ENCODE peak calls at places on chromosomes 3 and 15, in eight cellular contexts. R is stimulated activated CD8-positive, alpha-beta memory T cell treated with anti-CD3 and anti-CD28 coated beads, Interleukin-4, amount 100 ng/mL, for 24 hours; K is GM12865; F is GOT3; Q is HuH-7.5; X is activated T-cell treated with anti-CD3 and anti-CD28 coated beads for 48 hours; E is progenitor cell of endocrine pancreas; M is SW480. U is an unnamed sample.

GRCh38 chr3:138835177-138835757 is 539 bp upstream of the PIK3CB start:
- DNase-seq in R (no peak), K (peak), F (no peak), Q (no peak), X (no peak), E (no peak), M (no peak), U (no peak)

GRCh38 chr15:65374831-65375401 is 2.9 kb downstream of the IGDCC3 start:
- DNase-seq in R (no peak), K (no peak), F (no peak), Q (no peak), X (no peak), E (no peak), M (no peak), U (no peak)

GRCh38 chr3:45035441-45036301 is 9.6 kb downstream of the CLEC3B start:
- DNase-seq in R (no peak), K (no peak), F (no peak), Q (no peak), X (peak), E (no peak), M (no peak), U (peak)

GRCh38 chr3:53668872-53669271 is 174.5 kb downstream of the CACNA1D start:
- DNase-seq in R (no peak), K (peak), F (no peak), Q (no peak), X (no peak), E (no peak), M (peak), U (no peak)

GRCh38 chr3:161915283-161915682 is 418.7 kb downstream of the OTOL1 start:
- DNase-seq in R (no peak), K (no peak), F (no peak), Q (no peak), X (no peak), E (no peak), M (no peak), U (peak)

GRCh38 chr3:13723676-13724207 is 156.1 kb downstream of the WNT7A start:
- DNase-seq in R (no peak), K (no peak), F (no peak), Q (no peak), X (no peak), E (no peak), M (no peak), U (no peak)

GRCh38 chr15:59299919-59300617 is 72.6 kb downstream of the MYO1E start:
- DNase-seq in R (peak), K (peak), F (peak), Q (no peak), X (peak), E (no peak), M (peak), U (no peak)

GRCh38 chr3:184380627-184381260 is 890 bp downstream of the CHRD start:
- DNase-seq in R (no peak), K (no peak), F (no peak), Q (no peak), X (no peak), E (no peak), M (no peak), U (no peak)

GRCh38 chr15:68536331-68537095 is 42.3 kb upstream of the CORO2B start:
- DNase-seq in R (no peak), K (no peak), F (no peak), Q (no peak), X (no peak), E (no peak), M (peak), U (no peak)

GRCh38 chr3:149007567-149008257 is 16.4 kb downstream of the GYG1 start:
- DNase-seq in R (no peak), K (no peak), F (no peak), Q (no peak), X (no peak), E (no peak), M (no peak), U (no peak)

GRCh38 chr15:25052191-25052999 is 97.6 kb downstream of the SNRPN start:
- DNase-seq in R (no peak), K (no peak), F (no peak), Q (no peak), X (no peak), E (peak), M (no peak), U (no peak)

GRCh38 chr15:83846847-83847246 is 192.9 kb downstream of the ADAMTSL3 start:
- DNase-seq in R (no peak), K (no peak), F (no peak), Q (no peak), X (no peak), E (no peak), M (no peak), U (no peak)

GRCh38 chr15:98187549-98187948 is 227.0 kb downstream of the ARRDC4 start:
- DNase-seq in R (no peak), K (no peak), F (no peak), Q (no peak), X (no peak), E (no peak), M (no peak), U (no peak)

GRCh38 chr3:73490453-73491311 is 134.1 kb downstream of the PDZRN3 start:
- DNase-seq in R (no peak), K (no peak), F (no peak), Q (no peak), X (no peak), E (no peak), M (peak), U (no peak)

GRCh38 chr3:194964809-194965208 is 279.1 kb downstream of the FAM43A start:
- DNase-seq in R (no peak), K (no peak), F (no peak), Q (no peak), X (no peak), E (no peak), M (no peak), U (no peak)

GRCh38 chr15:29921130-29921601 is 98.9 kb upstream of the TJP1 start:
- DNase-seq in R (no peak), K (no peak), F (no peak), Q (no peak), X (no peak), E (no peak), M (peak), U (no peak)

GRCh38 chr15:38868326-38869114 is 303.9 kb upstream of the RASGRP1 start:
- DNase-seq in R (no peak), K (no peak), F (no peak), Q (peak), X (no peak), E (no peak), M (peak), U (no peak)